ENCODE peak calls at places on chromosomes 13 and 19, in four cellular contexts. One of them, this sample, is unnamed.

GRCh38 chr13:20356437-20356836 is 124.3 kb upstream of the GJB6 start:
- DNase-seq in GM12891: no peak
- DNase-seq in GM12878: no peak
- DNase-seq in K562: no peak
- DNase-seq in this sample: no peak

GRCh38 chr19:6161271-6161850 is 25.9 kb downstream of the ACSBG2 start:
- DNase-seq in GM12878: peak
- DNase-seq in K562: peak
- DNase-seq in GM12891: peak
- DNase-seq in this sample: peak

GRCh38 chr19:40756502-40757110 is 5.6 kb downstream of the SNRPA start:
- DNase-seq in K562: no peak
- DNase-seq in GM12878: no peak
- DNase-seq in GM12891: no peak
- DNase-seq in this sample: no peak

GRCh38 chr19:32191921-32192320 is 153.5 kb upstream of the ZNF507 start:
- DNase-seq in GM12891: no peak
- DNase-seq in GM12878: no peak
- DNase-seq in K562: no peak
- DNase-seq in this sample: no peak

GRCh38 chr13:18943721-18944391 is 237.8 kb downstream of the TUBA3C start:
- DNase-seq in K562: no peak
- DNase-seq in GM12878: no peak
- DNase-seq in GM12891: no peak
- DNase-seq in this sample: no peak

GRCh38 chr13:111469450-111469849 is 149.0 kb downstream of the TEX29 start:
- DNase-seq in GM12891: no peak
- DNase-seq in K562: no peak
- DNase-seq in GM12878: no peak
- DNase-seq in this sample: no peak

GRCh38 chr19:43798546-43799409 is 3.5 kb downstream of the LYPD5 start:
- DNase-seq in K562: no peak
- DNase-seq in GM12878: no peak
- DNase-seq in GM12891: no peak
- DNase-seq in this sample: no peak

GRCh38 chr19:54432144-54432738 is 16.8 kb upstream of the LENG8 start:
- DNase-seq in K562: no peak
- DNase-seq in GM12878: no peak
- DNase-seq in GM12891: no peak
- DNase-seq in this sample: no peak

GRCh38 chr19:4431808-4432674 is 25.6 kb downstream of the UBXN6 start:
- DNase-seq in GM12878: peak
- DNase-seq in K562: no peak
- DNase-seq in GM12891: no peak
- DNase-seq in this sample: peak

GRCh38 chr13:23321534-23322241 is 111.8 kb downstream of the SACS start:
- DNase-seq in GM12878: peak
- DNase-seq in GM12891: peak
- DNase-seq in K562: no peak
- DNase-seq in this sample: no peak

GRCh38 chr19:3188627-3189596 is 3.2 kb downstream of the NCLN start:
- DNase-seq in GM12878: no peak
- DNase-seq in GM12891: no peak
- DNase-seq in K562: no peak
- DNase-seq in this sample: peak

GRCh38 chr19:13718733-13719132 is 45.6 kb upstream of the MRI1 start:
- DNase-seq in GM12878: no peak
- DNase-seq in GM12891: no peak
- DNase-seq in K562: no peak
- DNase-seq in this sample: no peak

GRCh38 chr13:109576331-109576813 is 210.0 kb downstream of the IRS2 start:
- DNase-seq in GM12891: no peak
- DNase-seq in GM12878: no peak
- DNase-seq in K562: no peak
- DNase-seq in this sample: no peak

GRCh38 chr19:43784251-43784980 is 3.6 kb upstream of the KCNN4 start:
- DNase-seq in GM12891: no peak
- DNase-seq in K562: peak
- DNase-seq in GM12878: no peak
- DNase-seq in this sample: no peak

GRCh38 chr19:49057636-49058234 is at the start of gene CGB7:
- DNase-seq in GM12878: no peak
- DNase-seq in K562: peak
- DNase-seq in GM12891: no peak
- DNase-seq in this sample: no peak

GRCh38 chr19:1853295-1854031 is 5.2 kb upstream of the REXO1 start:
- DNase-seq in K562: peak
- DNase-seq in GM12878: peak
- DNase-seq in GM12891: peak
- DNase-seq in this sample: peak

GRCh38 chr13:46893820-46894533 is 2.9 kb downstream of the HTR2A start:
- DNase-seq in K562: peak
- DNase-seq in GM12891: peak
- DNase-seq in GM12878: peak
- DNase-seq in this sample: peak

GRCh38 chr19:35155441-35155840 is 906 bp downstream of the FXYD5 start:
- DNase-seq in K562: peak
- DNase-seq in GM12878: no peak
- DNase-seq in GM12891: no peak
- DNase-seq in this sample: peak

GRCh38 chr19:3980353-3981251 is 4.7 kb downstream of the EEF2 start:
- DNase-seq in K562: no peak
- DNase-seq in GM12878: no peak
- DNase-seq in GM12891: no peak
- DNase-seq in this sample: peak

GRCh38 chr19:7200739-7201138 is 93.5 kb downstream of the INSR start:
- DNase-seq in GM12891: no peak
- DNase-seq in K562: no peak
- DNase-seq in GM12878: no peak
- DNase-seq in this sample: no peak

GRCh38 chr13:106522112-106522511 is 13.3 kb downstream of the EFNB2 start:
- DNase-seq in GM12891: no peak
- DNase-seq in K562: no peak
- DNase-seq in GM12878: no peak
- DNase-seq in this sample: no peak

GRCh38 chr19:30792561-30793505 is 420.6 kb downstream of the ZNF536 start:
- DNase-seq in GM12891: no peak
- DNase-seq in K562: no peak
- DNase-seq in GM12878: no peak
- DNase-seq in this sample: no peak

GRCh38 chr13:49240017-49240416 is 7.7 kb upstream of the CDADC1 start:
- DNase-seq in K562: no peak
- DNase-seq in GM12878: no peak
- DNase-seq in GM12891: no peak
- DNase-seq in this sample: no peak

GRCh38 chr19:10863107-10863700 is 8.1 kb upstream of the CARM1 start:
- DNase-seq in GM12891: no peak
- DNase-seq in K562: peak
- DNase-seq in GM12878: no peak
- DNase-seq in this sample: no peak

GRCh38 chr19:45211751-45212381 is 33.3 kb downstream of the BLOC1S3 start:
- DNase-seq in GM12891: no peak
- DNase-seq in GM12878: no peak
- DNase-seq in K562: no peak
- DNase-seq in this sample: no peak

GRCh38 chr13:23504188-23504587 is 66.0 kb upstream of the TNFRSF19 start:
- DNase-seq in K562: no peak
- DNase-seq in GM12878: no peak
- DNase-seq in GM12891: no peak
- DNase-seq in this sample: no peak

GRCh38 chr19:48754950-48755645 is at the start of gene FGF21:
- DNase-seq in GM12891: no peak
- DNase-seq in K562: no peak
- DNase-seq in GM12878: no peak
- DNase-seq in this sample: no peak

GRCh38 chr19:32336259-32337111 is 8.9 kb upstream of the ZNF507 start:
- DNase-seq in K562: no peak
- DNase-seq in GM12891: no peak
- DNase-seq in GM12878: no peak
- DNase-seq in this sample: no peak

GRCh38 chr13:112764864-112765561 is 75.2 kb downstream of the ATP11A start:
- DNase-seq in GM12891: no peak
- DNase-seq in GM12878: no peak
- DNase-seq in K562: no peak
- DNase-seq in this sample: no peak

GRCh38 chr13:36088463-36088862 is 42.7 kb downstream of the DCLK1 start:
- DNase-seq in K562: no peak
- DNase-seq in GM12878: no peak
- DNase-seq in GM12891: no peak
- DNase-seq in this sample: no peak

GRCh38 chr19:29523568-29523967 is 2.2 kb upstream of the VSTM2B start:
- DNase-seq in GM12891: no peak
- DNase-seq in GM12878: no peak
- DNase-seq in K562: no peak
- DNase-seq in this sample: no peak

GRCh38 chr13:94327318-94327717 is 152.2 kb downstream of the DCT start:
- DNase-seq in GM12878: peak
- DNase-seq in GM12891: peak
- DNase-seq in K562: no peak
- DNase-seq in this sample: no peak

GRCh38 chr13:36282818-36283432 is 14.7 kb downstream of the CCDC169 start:
- DNase-seq in GM12878: no peak
- DNase-seq in GM12891: no peak
- DNase-seq in K562: peak
- DNase-seq in this sample: no peak

GRCh38 chr19:46953955-46954501 is 65.6 kb upstream of the NPAS1 start:
- DNase-seq in GM12891: no peak
- DNase-seq in GM12878: no peak
- DNase-seq in K562: no peak
- DNase-seq in this sample: no peak

GRCh38 chr19:1482361-1483066 is 3.5 kb upstream of the C19orf25 start:
- DNase-seq in K562: peak
- DNase-seq in GM12878: no peak
- DNase-seq in GM12891: no peak
- DNase-seq in this sample: no peak

GRCh38 chr13:45882626-45883025 is 31.1 kb upstream of the SIAH3 start:
- DNase-seq in GM12891: no peak
- DNase-seq in GM12878: no peak
- DNase-seq in K562: no peak
- DNase-seq in this sample: no peak

GRCh38 chr13:59774511-59774911 is 389.2 kb downstream of the DIAPH3 start:
- DNase-seq in K562: no peak
- DNase-seq in GM12878: no peak
- DNase-seq in GM12891: no peak
- DNase-seq in this sample: no peak

GRCh38 chr13:31044658-31045620 is 112.5 kb downstream of the TEX26 start:
- DNase-seq in GM12878: peak
- DNase-seq in GM12891: no peak
- DNase-seq in K562: no peak
- DNase-seq in this sample: no peak

GRCh38 chr19:45079063-45079910 is at the start of gene GEMIN7:
- DNase-seq in K562: peak
- DNase-seq in GM12891: peak
- DNase-seq in GM12878: peak
- DNase-seq in this sample: peak

GRCh38 chr13:24276310-24276709 is 33.1 kb upstream of the C1QTNF9 start:
- DNase-seq in GM12878: peak
- DNase-seq in GM12891: no peak
- DNase-seq in K562: no peak
- DNase-seq in this sample: no peak

DNA sequence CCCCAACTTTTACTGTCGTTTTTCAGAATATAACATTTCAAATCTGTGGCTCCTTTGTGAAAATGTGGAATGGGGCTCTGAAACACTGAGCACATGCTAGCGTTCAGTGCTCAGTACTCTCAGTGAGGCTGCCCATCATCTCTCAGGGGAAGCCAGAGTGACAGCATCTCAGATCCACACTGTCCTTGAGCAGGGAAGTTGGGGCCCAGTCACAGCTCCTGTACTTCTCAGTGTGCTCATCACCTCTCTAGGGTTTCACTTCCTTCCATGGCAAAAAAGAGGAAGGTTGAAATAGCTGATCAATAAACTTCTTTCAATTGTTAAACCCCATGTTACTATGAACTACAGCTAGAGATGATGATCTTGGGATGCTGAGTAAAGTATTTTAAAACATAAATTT is 565.9 kb upstream of the SPRY2 start:
- DNase-seq in GM12878: no peak
- DNase-seq in K562: no peak
- DNase-seq in GM12891: no peak
- DNase-seq in this sample: no peak
- TF ChIP-seq SPI1 in GM12878: peak
- TF ChIP-seq SPI1 in K562: no peak
- TF ChIP-seq SPI1 in GM12891: peak
- TF ChIP-seq SPI1 in this sample: peak

DNA sequence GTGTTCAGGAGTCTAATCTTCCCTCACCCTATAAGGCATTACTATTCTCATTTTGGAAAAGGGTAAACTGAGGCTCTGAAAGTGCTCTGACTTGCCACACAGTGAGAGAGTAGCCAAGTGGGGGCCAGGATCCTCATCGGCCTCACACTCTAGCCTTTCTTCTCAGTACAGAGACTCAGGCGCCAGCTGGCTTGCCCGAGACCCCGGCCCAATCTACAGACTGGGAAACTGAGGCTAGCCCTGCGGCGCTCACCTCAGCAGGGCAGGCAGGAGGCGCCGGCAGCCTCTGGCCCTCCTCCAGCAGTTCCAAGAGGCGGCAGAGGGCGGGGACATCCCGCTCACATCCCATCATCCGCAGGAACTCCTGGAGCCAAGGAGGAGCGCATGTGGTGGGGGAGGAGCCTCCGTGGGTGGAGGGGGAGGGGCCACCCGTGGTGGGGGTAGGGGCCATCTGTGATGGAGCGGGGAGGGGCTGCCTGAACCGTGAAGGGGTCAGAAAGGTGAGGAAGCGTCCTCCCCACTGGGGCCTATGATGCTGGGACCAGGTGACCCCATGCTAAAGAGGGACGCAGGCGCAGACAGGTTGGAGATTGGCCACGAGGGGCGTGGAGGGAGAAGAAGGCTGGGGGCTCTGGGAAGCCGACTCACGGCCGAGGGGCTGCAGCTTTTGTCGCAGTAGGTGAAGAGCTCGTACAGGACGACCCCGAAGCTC is 8.7 kb upstream of the INSL3 start:
- DNase-seq in K562: peak
- DNase-seq in GM12878: no peak
- DNase-seq in GM12891: no peak
- DNase-seq in this sample: no peak
- TF ChIP-seq SPI1 in K562: no peak
- TF ChIP-seq SPI1 in GM12878: no peak
- TF ChIP-seq SPI1 in GM12891: no peak
- TF ChIP-seq SPI1 in this sample: no peak

GRCh38 chr13:113860579-113861432 is 3.1 kb downstream of the GAS6 start:
- DNase-seq in GM12878: no peak
- DNase-seq in K562: peak
- DNase-seq in GM12891: no peak
- DNase-seq in this sample: no peak
- TF ChIP-seq SPI1 in GM12878: no peak
- TF ChIP-seq SPI1 in K562: no peak
- TF ChIP-seq SPI1 in GM12891: no peak
- TF ChIP-seq SPI1 in this sample: no peak

GRCh38 chr19:19542507-19542906 is 4.4 kb downstream of the CILP2 start:
- DNase-seq in GM12878: no peak
- DNase-seq in K562: no peak
- DNase-seq in GM12891: no peak
- DNase-seq in this sample: peak
- TF ChIP-seq SPI1 in GM12878: no peak
- TF ChIP-seq SPI1 in K562: no peak
- TF ChIP-seq SPI1 in GM12891: no peak
- TF ChIP-seq SPI1 in this sample: peak

GRCh38 chr13:100944791-100945345 is 270.3 kb upstream of the TMTC4 start:
- DNase-seq in K562: no peak
- DNase-seq in GM12878: no peak
- DNase-seq in GM12891: no peak
- DNase-seq in this sample: no peak
- TF ChIP-seq SPI1 in K562: no peak
- TF ChIP-seq SPI1 in GM12878: no peak
- TF ChIP-seq SPI1 in GM12891: no peak
- TF ChIP-seq SPI1 in this sample: no peak